ENCODE peak calls at places on chromosomes 3 and 15, in eight cellular contexts. One of them, this sample, is unnamed.

GRCh38 chr15:20361091-20361490 is 180.5 kb downstream of the GOLGA6L6 start:
- DNase-seq in psoas muscle: no peak
- DNase-seq in lung: no peak
- DNase-seq in CD4-positive, alpha-beta T cell: no peak
- DNase-seq in GM10248: no peak
- DNase-seq in GM20000: no peak
- DNase-seq in fibroblast of mammary gland: no peak
- DNase-seq in endodermal cell: no peak
- DNase-seq in this sample: no peak

GRCh38 chr3:126465928-126466564 is 9.6 kb downstream of the ZXDC start:
- DNase-seq in psoas muscle: peak; percentile 68
- DNase-seq in lung: peak; percentile 61
- DNase-seq in CD4-positive, alpha-beta T cell: no peak
- DNase-seq in GM10248: no peak
- DNase-seq in GM20000: no peak
- DNase-seq in fibroblast of mammary gland: no peak
- DNase-seq in endodermal cell: peak; percentile 46
- DNase-seq in this sample: no peak

GRCh38 chr15:67063689-67064606 is 1.5 kb upstream of the SMAD3 start:
- DNase-seq in psoas muscle: peak; percentile 67
- DNase-seq in lung: no peak
- DNase-seq in CD4-positive, alpha-beta T cell: no peak
- DNase-seq in GM10248: no peak
- DNase-seq in GM20000: no peak
- DNase-seq in fibroblast of mammary gland: no peak
- DNase-seq in endodermal cell: peak; percentile 93
- DNase-seq in this sample: no peak

GRCh38 chr15:38683382-38684242 is 119.0 kb upstream of the RASGRP1 start:
- DNase-seq in psoas muscle: no peak
- DNase-seq in lung: peak; percentile 36
- DNase-seq in CD4-positive, alpha-beta T cell: peak; percentile 66
- DNase-seq in GM10248: peak; percentile 52
- DNase-seq in GM20000: peak; percentile 50
- DNase-seq in fibroblast of mammary gland: peak; percentile 52
- DNase-seq in endodermal cell: peak; percentile 80
- DNase-seq in this sample: peak; percentile 65

GRCh38 chr3:122784436-122784835 is 9.2 kb downstream of the HSPBAP1 start:
- DNase-seq in psoas muscle: no peak
- DNase-seq in lung: no peak
- DNase-seq in CD4-positive, alpha-beta T cell: no peak
- DNase-seq in GM10248: no peak
- DNase-seq in GM20000: no peak
- DNase-seq in fibroblast of mammary gland: peak; percentile 65
- DNase-seq in endodermal cell: no peak
- DNase-seq in this sample: peak; percentile 10

GRCh38 chr3:14352002-14352627 is 50.3 kb upstream of the SLC6A6 start:
- DNase-seq in psoas muscle: no peak
- DNase-seq in lung: no peak
- DNase-seq in CD4-positive, alpha-beta T cell: no peak
- DNase-seq in GM10248: no peak
- DNase-seq in GM20000: no peak
- DNase-seq in fibroblast of mammary gland: peak; percentile 29
- DNase-seq in endodermal cell: peak; percentile 88
- DNase-seq in this sample: peak; percentile 26

GRCh38 chr3:44241706-44242105 is at the start of gene TOPAZ1:
- DNase-seq in psoas muscle: no peak
- DNase-seq in lung: no peak
- DNase-seq in CD4-positive, alpha-beta T cell: no peak
- DNase-seq in GM10248: no peak
- DNase-seq in GM20000: no peak
- DNase-seq in fibroblast of mammary gland: no peak
- DNase-seq in endodermal cell: no peak
- DNase-seq in this sample: no peak

GRCh38 chr3:196207833-196208607 is 3.2 kb downstream of the ZDHHC19 start:
- DNase-seq in psoas muscle: peak; percentile 69
- DNase-seq in lung: peak; percentile 72
- DNase-seq in CD4-positive, alpha-beta T cell: peak; percentile 46
- DNase-seq in GM10248: peak; percentile 90
- DNase-seq in GM20000: peak; percentile 92
- DNase-seq in fibroblast of mammary gland: peak; percentile 31
- DNase-seq in endodermal cell: peak; percentile 97
- DNase-seq in this sample: peak; percentile 39

GRCh38 chr15:64310036-64310435 is 45.9 kb downstream of the CSNK1G1 start:
- DNase-seq in psoas muscle: no peak
- DNase-seq in lung: no peak
- DNase-seq in CD4-positive, alpha-beta T cell: no peak
- DNase-seq in GM10248: no peak
- DNase-seq in GM20000: no peak
- DNase-seq in fibroblast of mammary gland: no peak
- DNase-seq in endodermal cell: no peak
- DNase-seq in this sample: no peak

GRCh38 chr3:55064164-55064563 is 136.3 kb upstream of the LRTM1 start:
- DNase-seq in psoas muscle: no peak
- DNase-seq in lung: no peak
- DNase-seq in CD4-positive, alpha-beta T cell: no peak
- DNase-seq in GM10248: no peak
- DNase-seq in GM20000: no peak
- DNase-seq in fibroblast of mammary gland: no peak
- DNase-seq in endodermal cell: no peak
- DNase-seq in this sample: no peak

GRCh38 chr3:190194506-190194905 is 73.8 kb upstream of the P3H2 start:
- DNase-seq in psoas muscle: no peak
- DNase-seq in lung: no peak
- DNase-seq in CD4-positive, alpha-beta T cell: no peak
- DNase-seq in GM10248: no peak
- DNase-seq in GM20000: no peak
- DNase-seq in fibroblast of mammary gland: no peak
- DNase-seq in endodermal cell: no peak
- DNase-seq in this sample: no peak

GRCh38 chr3:50192124-50192523 is 714 bp downstream of the GNAT1 start:
- DNase-seq in psoas muscle: no peak
- DNase-seq in lung: no peak
- DNase-seq in CD4-positive, alpha-beta T cell: no peak
- DNase-seq in GM10248: no peak
- DNase-seq in GM20000: no peak
- DNase-seq in fibroblast of mammary gland: no peak
- DNase-seq in endodermal cell: no peak
- DNase-seq in this sample: no peak

GRCh38 chr3:57397175-57398026 is 104.9 kb upstream of the ASB14 start:
- DNase-seq in psoas muscle: no peak
- DNase-seq in lung: peak; percentile 52
- DNase-seq in CD4-positive, alpha-beta T cell: peak; percentile 26
- DNase-seq in GM10248: peak; percentile 69
- DNase-seq in GM20000: peak; percentile 66
- DNase-seq in fibroblast of mammary gland: peak; percentile 61
- DNase-seq in endodermal cell: peak; percentile 82
- DNase-seq in this sample: peak; percentile 78

GRCh38 chr3:138569090-138569489 is 25.0 kb downstream of the CEP70 start:
- DNase-seq in psoas muscle: no peak
- DNase-seq in lung: no peak
- DNase-seq in CD4-positive, alpha-beta T cell: no peak
- DNase-seq in GM10248: no peak
- DNase-seq in GM20000: no peak
- DNase-seq in fibroblast of mammary gland: no peak
- DNase-seq in endodermal cell: no peak
- DNase-seq in this sample: no peak

GRCh38 chr3:71132995-71133730 is 450.4 kb downstream of the FOXP1 start:
- DNase-seq in psoas muscle: no peak
- DNase-seq in lung: no peak
- DNase-seq in CD4-positive, alpha-beta T cell: no peak
- DNase-seq in GM10248: no peak
- DNase-seq in GM20000: no peak
- DNase-seq in fibroblast of mammary gland: no peak
- DNase-seq in endodermal cell: no peak
- DNase-seq in this sample: no peak

DNA sequence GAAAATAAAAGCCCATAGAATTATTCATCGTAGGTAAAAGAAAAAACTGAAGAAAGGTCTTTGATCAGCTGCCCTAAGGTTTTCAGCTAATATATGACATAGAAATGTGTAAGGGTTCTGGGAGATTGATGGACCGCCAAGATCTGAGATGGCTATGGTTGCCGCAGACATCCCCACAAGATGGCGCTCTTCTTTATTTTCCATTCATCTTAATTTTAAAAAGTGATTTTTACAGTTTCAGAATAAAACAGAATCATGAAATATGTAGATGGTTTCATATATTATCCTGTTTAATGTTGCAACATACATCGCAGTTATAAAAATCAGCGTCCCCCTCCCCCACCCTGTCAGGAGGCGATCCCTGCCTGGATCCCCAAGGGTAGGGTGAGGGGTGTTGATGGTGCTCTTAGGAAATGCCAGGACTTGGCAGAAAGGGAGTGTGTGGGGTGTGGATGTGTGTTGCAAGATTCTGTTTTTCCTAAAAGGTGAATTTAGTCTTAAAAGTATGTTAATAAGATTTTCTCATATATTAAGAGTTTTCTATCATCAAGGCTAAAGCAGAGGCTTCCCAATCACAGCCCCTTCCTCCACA is 68.8 kb downstream of the ANXA2 start:
- DNase-seq in psoas muscle: no peak
- DNase-seq in lung: no peak
- DNase-seq in CD4-positive, alpha-beta T cell: peak; percentile 8
- DNase-seq in GM10248: no peak
- DNase-seq in GM20000: peak; percentile 36
- DNase-seq in fibroblast of mammary gland: peak; percentile 51
- DNase-seq in endodermal cell: peak; percentile 66
- DNase-seq in this sample: peak; percentile 53
- TF ChIP-seq CTCF in psoas muscle: peak; percentile 64
- TF ChIP-seq CTCF in lung: peak; percentile 17
- TF ChIP-seq CTCF in CD4-positive, alpha-beta T cell: peak; percentile 66
- TF ChIP-seq CTCF in GM10248: peak; percentile 57
- TF ChIP-seq CTCF in GM20000: peak; percentile 22
- TF ChIP-seq CTCF in fibroblast of mammary gland: peak; percentile 80
- TF ChIP-seq CTCF in endodermal cell: peak; percentile 94
- TF ChIP-seq CTCF in this sample: peak; percentile 79

GRCh38 chr3:188053710-188054379 is 100.1 kb upstream of the LPP start:
- DNase-seq in psoas muscle: no peak
- DNase-seq in lung: no peak
- DNase-seq in CD4-positive, alpha-beta T cell: no peak
- DNase-seq in GM10248: no peak
- DNase-seq in GM20000: no peak
- DNase-seq in fibroblast of mammary gland: no peak
- DNase-seq in endodermal cell: no peak
- DNase-seq in this sample: no peak

GRCh38 chr3:188051801-188052228 is 102.1 kb upstream of the LPP start:
- DNase-seq in psoas muscle: peak; percentile 86
- DNase-seq in lung: no peak
- DNase-seq in CD4-positive, alpha-beta T cell: no peak
- DNase-seq in GM10248: no peak
- DNase-seq in GM20000: no peak
- DNase-seq in fibroblast of mammary gland: peak; percentile 83
- DNase-seq in endodermal cell: peak; percentile 59
- DNase-seq in this sample: no peak

GRCh38 chr3:188052966-188053340 is 101.0 kb upstream of the LPP start:
- DNase-seq in psoas muscle: no peak
- DNase-seq in lung: no peak
- DNase-seq in CD4-positive, alpha-beta T cell: no peak
- DNase-seq in GM10248: no peak
- DNase-seq in GM20000: no peak
- DNase-seq in fibroblast of mammary gland: no peak
- DNase-seq in endodermal cell: no peak
- DNase-seq in this sample: no peak

GRCh38 chr3:188049890-188050530 is 103.9 kb upstream of the LPP start:
- DNase-seq in psoas muscle: no peak
- DNase-seq in lung: no peak
- DNase-seq in CD4-positive, alpha-beta T cell: no peak
- DNase-seq in GM10248: no peak
- DNase-seq in GM20000: no peak
- DNase-seq in fibroblast of mammary gland: no peak
- DNase-seq in endodermal cell: no peak
- DNase-seq in this sample: no peak

DNA sequence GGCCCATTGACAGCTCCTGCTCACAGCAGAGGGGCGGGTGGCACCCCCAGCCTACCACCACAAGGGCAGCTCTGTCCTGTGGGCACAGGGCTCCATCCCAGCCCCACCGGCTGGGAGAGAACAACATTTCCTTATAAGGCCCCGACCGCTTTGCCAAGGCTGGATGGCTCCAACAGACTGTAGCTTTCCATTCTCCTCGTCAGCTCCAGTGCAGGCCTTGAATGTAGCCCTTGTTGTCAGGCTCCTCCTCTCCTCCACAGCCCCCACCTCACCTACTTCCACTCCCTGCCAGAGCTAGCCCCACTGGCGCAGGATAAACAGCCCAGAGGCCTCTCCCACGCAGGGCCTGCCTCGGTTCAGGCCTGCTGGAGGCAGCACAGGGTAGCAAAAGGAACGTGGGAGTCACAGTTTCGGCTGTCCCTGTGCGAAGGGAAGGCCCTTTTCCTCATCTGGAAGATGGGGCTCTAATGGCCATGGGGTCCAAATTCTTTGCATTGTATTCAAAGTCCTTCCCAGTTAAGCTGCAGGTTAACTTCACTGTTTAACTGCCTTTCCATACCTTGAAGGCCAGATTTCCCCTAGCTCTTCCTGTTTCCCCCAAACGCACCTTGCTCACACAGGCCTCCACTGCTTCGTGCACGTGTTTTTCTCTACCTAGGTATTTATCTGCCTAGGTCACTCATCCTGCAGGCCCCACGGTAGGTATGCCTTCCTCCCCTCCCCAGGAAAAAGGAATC is 101.6 kb upstream of the LPP start:
- DNase-seq in psoas muscle: peak; percentile 91
- DNase-seq in lung: peak; percentile 47
- DNase-seq in CD4-positive, alpha-beta T cell: no peak
- DNase-seq in GM10248: no peak
- DNase-seq in GM20000: no peak
- DNase-seq in fibroblast of mammary gland: peak; percentile 73
- DNase-seq in endodermal cell: peak; percentile 88
- DNase-seq in this sample: no peak
- TF ChIP-seq CTCF in psoas muscle: no peak
- TF ChIP-seq CTCF in lung: no peak
- TF ChIP-seq CTCF in CD4-positive, alpha-beta T cell: no peak
- TF ChIP-seq CTCF in GM10248: no peak
- TF ChIP-seq CTCF in GM20000: no peak
- TF ChIP-seq CTCF in fibroblast of mammary gland: peak; percentile 37
- TF ChIP-seq CTCF in endodermal cell: peak; percentile 65
- TF ChIP-seq CTCF in this sample: no peak

DNA sequence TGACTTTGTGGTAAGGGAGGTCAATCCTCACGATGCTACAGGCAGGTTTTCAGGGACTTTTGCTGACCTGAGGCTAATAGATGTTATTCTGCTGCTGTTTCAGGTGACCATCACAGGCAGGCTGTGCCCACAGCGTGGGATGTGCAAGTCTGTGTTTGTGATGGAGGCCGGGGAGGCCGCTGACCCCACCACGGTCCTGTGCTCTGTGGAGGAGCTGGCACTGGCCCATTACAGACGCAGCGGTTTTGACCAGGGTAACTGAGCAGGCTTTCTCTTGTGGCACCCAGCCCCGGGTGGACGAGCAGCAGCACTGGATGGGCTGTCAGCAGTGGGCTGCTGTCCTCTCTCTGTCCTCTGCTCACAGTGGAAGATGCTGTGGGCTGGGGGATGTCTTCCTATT is 22.0 kb downstream of the FAN1 start:
- DNase-seq in psoas muscle: no peak
- DNase-seq in lung: no peak
- DNase-seq in CD4-positive, alpha-beta T cell: no peak
- DNase-seq in GM10248: no peak
- DNase-seq in GM20000: no peak
- DNase-seq in fibroblast of mammary gland: no peak
- DNase-seq in endodermal cell: no peak
- DNase-seq in this sample: no peak
- TF ChIP-seq CTCF in psoas muscle: no peak
- TF ChIP-seq CTCF in lung: no peak
- TF ChIP-seq CTCF in CD4-positive, alpha-beta T cell: no peak
- TF ChIP-seq CTCF in GM10248: no peak
- TF ChIP-seq CTCF in GM20000: no peak
- TF ChIP-seq CTCF in fibroblast of mammary gland: no peak
- TF ChIP-seq CTCF in endodermal cell: no peak
- TF ChIP-seq CTCF in this sample: no peak

GRCh38 chr3:82715091-82715856 is 953.8 kb upstream of the GBE1 start:
- DNase-seq in psoas muscle: no peak
- DNase-seq in lung: no peak
- DNase-seq in CD4-positive, alpha-beta T cell: no peak
- DNase-seq in GM10248: no peak
- DNase-seq in GM20000: no peak
- DNase-seq in fibroblast of mammary gland: no peak
- DNase-seq in endodermal cell: peak; percentile 42
- DNase-seq in this sample: no peak
- TF ChIP-seq CTCF in psoas muscle: no peak
- TF ChIP-seq CTCF in lung: no peak
- TF ChIP-seq CTCF in CD4-positive, alpha-beta T cell: no peak
- TF ChIP-seq CTCF in GM10248: no peak
- TF ChIP-seq CTCF in GM20000: no peak
- TF ChIP-seq CTCF in fibroblast of mammary gland: no peak
- TF ChIP-seq CTCF in endodermal cell: no peak
- TF ChIP-seq CTCF in this sample: no peak

This sample was measured in PC-3.